ENCODE peak calls at places on chromosomes 4 and X, in nine cellular contexts. E, M, Y, G, W, K, B, J and C are unnamed samples.
A peak's percentile ranks its signal among the peaks of the same experiment; 100 is the strongest.

GRCh38 chr4:26094911-26095310 is 180.9 kb downstream of the SMIM20 start:
- DNase-seq in W (no peak), J (no peak), E (no peak), M (no peak), Y (no peak), K (no peak), B (no peak), G (no peak), C (no peak)

GRCh38 chr4:75048208-75048879 is 115.4 kb downstream of the PARM1 start:
- DNase-seq in B (no peak), W (no peak), M (no peak), G (peak; percentile 5), Y (no peak), E (no peak), K (no peak), J (no peak), C (no peak)

GRCh38 chr4:25677943-25678342 is 22.3 kb downstream of the SLC34A2 start:
- DNase-seq in J (no peak), Y (no peak), M (no peak), E (no peak), B (no peak), K (no peak), W (no peak), G (no peak), C (no peak)

GRCh38 chr4:5511791-5512190 is 196.6 kb downstream of the EVC2 start:
- DNase-seq in M (no peak), G (no peak), E (no peak), B (no peak), Y (peak; percentile 54), K (no peak), W (no peak), J (peak; percentile 20), C (no peak)

GRCh38 chrX:122135070-122135469 is 1049.0 kb upstream of the GRIA3 start:
- DNase-seq in W (no peak), B (no peak), M (no peak), K (no peak), E (no peak), Y (no peak), G (no peak), J (no peak), C (no peak)

GRCh38 chrX:66110112-66110511 is 53.9 kb upstream of the HEPH start:
- DNase-seq in M (peak; percentile 16), K (no peak), B (peak; percentile 9), W (no peak), G (peak; percentile 51), E (no peak), Y (peak; percentile 1), J (no peak), C (peak; percentile 3)

GRCh38 chrX:68827256-68827655 is 1.6 kb upstream of the EFNB1 start:
- DNase-seq in K (no peak), Y (no peak), B (no peak), G (no peak), W (peak; percentile 46), J (no peak), M (no peak), E (no peak), C (no peak)

GRCh38 chr4:176443646-176444409 is 124.1 kb downstream of the SPCS3 start:
- DNase-seq in K (no peak), W (no peak), Y (peak; percentile 35), M (no peak), B (peak; percentile 6), E (no peak), G (peak; percentile 22), J (no peak), C (no peak)

GRCh38 chr4:60020389-60020788 is 1179.7 kb upstream of the ADGRL3 start:
- DNase-seq in J (no peak), B (no peak), G (no peak), K (no peak), M (no peak), Y (no peak), E (no peak), W (no peak), C (no peak)

GRCh38 chrX:14228611-14229010 is 198.9 kb upstream of the GEMIN8 start:
- DNase-seq in K (no peak), J (peak; percentile 3), Y (no peak), W (no peak), M (no peak), B (no peak), G (peak; percentile 79), E (no peak), C (no peak)

GRCh38 chr4:100421356-100421978 is 96.4 kb downstream of the EMCN start:
- DNase-seq in W (no peak), K (no peak), G (peak; percentile 43), M (peak; percentile 26), E (no peak), J (peak; percentile 16), Y (peak; percentile 70), B (peak; percentile 26), C (no peak)

GRCh38 chrX:101229155-101229554 is 9.6 kb downstream of the DRP2 start:
- DNase-seq in G (peak; percentile 58), Y (peak; percentile 69), K (no peak), E (no peak), B (no peak), M (no peak), J (peak; percentile 51), W (no peak), C (no peak)

GRCh38 chr4:138629669-138630068 is 385.9 kb upstream of the NOCT start:
- DNase-seq in G (no peak), W (no peak), K (no peak), E (no peak), M (no peak), J (no peak), Y (no peak), B (no peak), C (no peak)

GRCh38 chr4:138630666-138631065 is 384.9 kb upstream of the NOCT start:
- DNase-seq in G (no peak), Y (no peak), J (no peak), M (no peak), E (no peak), B (no peak), W (no peak), K (no peak), C (no peak)

GRCh38 chr4:138632856-138633255 is 382.7 kb upstream of the NOCT start:
- DNase-seq in Y (no peak), G (peak; percentile 54), M (no peak), B (no peak), E (no peak), J (no peak), W (no peak), K (no peak), C (no peak)

DNA sequence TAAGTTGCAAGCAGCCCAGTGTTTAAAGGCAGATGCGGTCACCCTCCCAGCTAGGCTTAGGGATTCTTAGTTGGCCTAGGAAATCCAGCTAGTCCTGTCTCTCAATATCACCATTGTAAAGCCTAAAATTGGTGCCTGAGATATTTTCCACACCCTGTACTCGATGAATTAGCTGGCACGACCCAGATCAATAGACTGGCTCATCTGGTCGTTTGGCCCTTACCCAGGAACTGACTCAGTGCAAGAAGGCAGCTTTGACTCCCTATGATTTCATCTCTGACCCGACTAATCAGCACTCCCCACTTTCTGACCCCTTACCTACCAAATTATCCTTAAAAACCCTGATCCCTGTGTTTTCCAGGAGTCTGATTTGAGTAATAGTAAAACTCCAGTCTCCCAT is 384.9 kb upstream of the SLC7A11 start:
- DNase-seq in W (no peak), Y (no peak), B (no peak), M (no peak), J (peak; percentile 28), G (peak; percentile 65), E (no peak), K (no peak), C (no peak)
- TF ChIP-seq CTCF in W (no peak), Y (no peak), B (no peak), M (no peak), J (no peak), G (no peak), E (no peak), K (no peak), C (no peak)

GRCh38 chr4:83905952-83906351 is 370.0 kb downstream of the GPAT3 start:
- DNase-seq in B (peak; percentile 17), G (peak; percentile 33), M (peak; percentile 46), K (no peak), J (no peak), E (no peak), W (no peak), Y (no peak), C (no peak)
- TF ChIP-seq CTCF in B (no peak), G (peak; percentile 63), M (peak; percentile 54), K (no peak), J (no peak), E (peak; percentile 45), W (no peak), Y (peak; percentile 31), C (peak; percentile 3)

DNA sequence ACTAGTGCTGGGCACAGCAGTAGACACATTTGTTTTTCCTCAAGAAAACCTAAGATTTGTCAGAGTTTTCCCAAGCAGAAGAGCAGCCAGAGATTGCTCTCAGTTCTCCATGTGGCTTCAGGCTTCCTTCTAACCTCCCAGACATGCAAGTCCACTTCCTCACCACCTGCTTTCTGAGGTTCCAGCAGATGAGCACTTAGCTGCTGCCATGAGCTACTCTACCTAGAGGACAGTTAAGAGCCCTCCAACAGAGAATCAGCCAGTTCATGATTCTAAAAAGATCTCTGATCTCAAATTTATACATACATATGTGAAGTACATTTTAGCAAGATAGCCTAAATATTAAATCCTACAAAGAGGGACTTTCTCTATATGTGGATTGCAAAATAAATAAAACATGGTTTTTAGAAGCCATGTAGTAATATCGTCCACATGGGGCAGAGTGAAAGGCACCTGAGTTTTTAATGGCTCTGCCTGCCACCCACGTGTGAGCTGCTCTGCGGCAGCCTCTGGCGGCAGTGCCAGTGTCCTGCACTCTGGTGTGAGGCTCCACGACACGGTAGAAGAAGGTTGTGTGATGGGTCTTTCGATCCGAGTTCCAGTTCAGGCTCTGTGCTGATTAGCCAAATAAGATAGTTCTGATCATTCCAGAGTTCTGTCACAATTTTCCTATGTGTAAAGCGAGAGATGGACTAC is 10.3 kb downstream of the CYP4V2 start:
- DNase-seq in G (peak; percentile 63), W (no peak), K (peak; percentile 35), B (peak; percentile 67), Y (peak; percentile 53), E (no peak), M (peak; percentile 56), J (peak; percentile 48), C (peak; percentile 58)
- TF ChIP-seq CTCF in G (peak; percentile 70), W (peak; percentile 78), K (peak; percentile 66), B (peak; percentile 45), Y (peak; percentile 75), E (peak; percentile 75), M (peak; percentile 56), J (peak; percentile 64), C (no peak)

GRCh38 chr4:37966044-37966443 is 5.8 kb downstream of the PTTG2 start:
- DNase-seq in M (no peak), J (no peak), B (no peak), W (no peak), K (no peak), Y (no peak), E (no peak), G (no peak), C (no peak)

GRCh38 chr4:37968747-37969146 is 8.5 kb downstream of the PTTG2 start:
- DNase-seq in Y (no peak), B (no peak), M (no peak), J (no peak), W (no peak), G (no peak), K (no peak), E (no peak), C (no peak)

GRCh38 chr4:37967749-37968148 is 7.6 kb downstream of the PTTG2 start:
- DNase-seq in J (no peak), E (no peak), W (no peak), M (no peak), K (no peak), B (no peak), Y (peak; percentile 69), G (peak; percentile 2), C (no peak)

GRCh38 chr4:37960679-37961078 is 481 bp downstream of the PTTG2 start:
- DNase-seq in M (no peak), Y (no peak), G (no peak), B (no peak), E (no peak), K (no peak), W (no peak), J (no peak), C (no peak)

GRCh38 chr4:37964734-37965457 is 4.7 kb downstream of the PTTG2 start:
- DNase-seq in E (no peak), K (no peak), M (peak; percentile 59), J (no peak), B (no peak), G (no peak), W (no peak), Y (no peak), C (no peak)
- TF ChIP-seq CTCF in E (no peak), K (no peak), M (no peak), J (no peak), B (no peak), G (no peak), W (no peak), Y (no peak), C (no peak)